ENCODE peak calls at places on chromosomes 4 and X, in seven cellular contexts. G is upper lobe of right lung; D is GM23248; H is H9; N is CD8-positive, alpha-beta T cell; I is aorta; L is kidney. F is an unnamed sample. For H3K4me1 and H3K9me3, the result is how much of the 10 kb centered on the place peaks cover.

GRCh38 chr4:173171987-173172386 is 3.4 kb downstream of the GALNT7 start:
- DNase-seq in D (no peak), H (no peak), G (no peak), I (no peak), N (no peak), L (no peak), F (no peak)

GRCh38 chr4:128660361-128660964 is 149.0 kb upstream of the JADE1 start:
- DNase-seq in H (no peak), L (no peak), N (no peak), D (peak), G (no peak), I (no peak), F (no peak)

GRCh38 chr4:132958457-132959263 is 190.4 kb upstream of the PCDH10 start:
- DNase-seq in D (no peak), G (no peak), L (peak), N (no peak), H (no peak), I (no peak), F (no peak)

GRCh38 chrX:19689170-19689814 is 174.0 kb upstream of the MAP3K15 start:
- DNase-seq in I (no peak), D (no peak), H (no peak), N (no peak), G (no peak), L (no peak), F (no peak)

GRCh38 chr4:10183462-10183861 is 66.9 kb upstream of the WDR1 start:
- DNase-seq in L (no peak), D (no peak), I (no peak), G (no peak), N (no peak), H (no peak), F (no peak)

GRCh38 chr4:91319869-91320268 is 983.9 kb upstream of the GRID2 start:
- DNase-seq in G (no peak), N (no peak), I (no peak), L (no peak), D (no peak), H (no peak), F (no peak)

GRCh38 chrX:44494357-44494756 is 48.3 kb downstream of the FUNDC1 start:
- DNase-seq in H (no peak), N (no peak), I (no peak), D (no peak), G (no peak), L (no peak), F (no peak)

GRCh38 chrX:39631275-39631674 is 466.5 kb downstream of the BCOR start:
- DNase-seq in D (no peak), L (no peak), N (no peak), H (no peak), I (no peak), G (no peak), F (no peak)

GRCh38 chrX:71181558-71181909 is 36.9 kb downstream of the NLGN3 start:
- DNase-seq in D (peak), I (no peak), L (no peak), N (peak), H (peak), G (no peak), F (peak)

GRCh38 chr4:42654606-42655005 is 2.3 kb downstream of the ATP8A1 start:
- DNase-seq in N (no peak), I (no peak), D (peak), G (no peak), L (no peak), H (no peak), F (no peak)

GRCh38 chr4:13627606-13628301 is at the start of gene BOD1L1:
- DNase-seq in I (peak), N (peak), H (peak), L (peak), D (peak), G (peak), F (peak)

GRCh38 chr4:110196871-110197420 is 1.5 kb downstream of the ELOVL6 start:
- DNase-seq in D (peak), H (peak), I (peak), G (no peak), N (peak), L (no peak), F (peak)

GRCh38 chrX:108019382-108019857 is 25.4 kb upstream of the VSIG1 start:
- DNase-seq in D (no peak), N (no peak), G (no peak), L (no peak), H (no peak), I (no peak), F (no peak)

GRCh38 chrX:77342028-77342427 is 105.2 kb upstream of the FGF16 start:
- DNase-seq in G (no peak), N (no peak), I (no peak), H (no peak), L (no peak), D (no peak), F (peak)

GRCh38 chr4:21888195-21888976 is 60.2 kb downstream of the KCNIP4 start:
- DNase-seq in N (no peak), D (peak), I (no peak), L (no peak), H (no peak), G (no peak), F (no peak)

GRCh38 chrX:34877451-34877850 is 65.1 kb upstream of the FAM47B start:
- DNase-seq in L (no peak), I (no peak), N (no peak), G (no peak), D (peak), H (no peak), F (no peak)

GRCh38 chr4:182486895-182487294 is 243.7 kb downstream of the TENM3 start:
- DNase-seq in N (no peak), L (no peak), I (no peak), D (no peak), H (no peak), G (no peak), F (no peak)

GRCh38 chr4:72295966-72296557 is 264.3 kb downstream of the NPFFR2 start:
- DNase-seq in H (no peak), L (no peak), G (no peak), D (peak), I (no peak), N (no peak), F (no peak)

DNA sequence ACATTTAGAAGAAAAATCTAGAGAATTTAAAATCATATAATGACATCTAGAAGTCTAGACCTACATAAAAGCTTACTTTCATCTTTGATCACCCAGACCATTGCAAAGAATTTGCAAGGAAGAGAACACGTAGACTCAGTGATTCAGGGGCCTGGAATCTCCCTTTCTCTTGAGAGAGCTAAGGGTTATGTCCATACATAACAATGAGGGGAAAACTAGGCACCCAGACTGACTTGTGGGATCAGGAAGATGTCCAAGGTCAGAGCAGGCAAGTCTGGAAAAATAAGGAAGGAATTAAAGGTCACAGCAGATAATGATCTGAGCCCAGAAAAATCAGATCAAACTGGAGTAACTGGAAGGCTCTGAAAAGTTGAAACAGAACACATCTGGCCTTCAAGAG is 198.4 kb upstream of the SFRP2 start:
- DNase-seq in D (peak), G (no peak), H (no peak), N (no peak), I (no peak), L (no peak), F (no peak)
- H3K4me1 ChIP-seq in D (under half), G (under half), H (under half), N (under half), I (under half), L (under half), F (under half)

DNA sequence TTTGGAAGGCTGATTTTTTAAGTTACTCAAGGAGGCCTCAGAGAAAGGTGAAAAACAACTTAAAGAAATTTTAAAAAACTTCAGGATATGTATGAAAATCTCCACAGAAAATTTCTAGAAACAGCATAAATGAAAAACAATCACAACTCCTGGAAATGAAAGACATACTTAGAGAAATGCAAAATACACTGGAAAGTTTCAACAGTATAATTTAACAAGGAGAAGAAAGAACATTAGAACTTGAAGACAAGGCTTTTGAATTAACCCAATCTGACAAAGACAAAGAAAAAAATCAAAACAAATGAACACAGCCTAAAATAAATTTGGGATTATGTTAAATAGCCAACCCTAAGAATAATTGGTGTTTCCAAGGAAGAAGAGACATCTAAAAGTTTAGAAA is 300.5 kb downstream of the ANTXR2 start:
- DNase-seq in H (no peak), L (no peak), D (no peak), N (no peak), G (no peak), I (no peak), F (no peak)
- H3K9me3 ChIP-seq in H (under half), L (under half), D (under half), N (under half), G (under half), I (under half), F (under half)

DNA sequence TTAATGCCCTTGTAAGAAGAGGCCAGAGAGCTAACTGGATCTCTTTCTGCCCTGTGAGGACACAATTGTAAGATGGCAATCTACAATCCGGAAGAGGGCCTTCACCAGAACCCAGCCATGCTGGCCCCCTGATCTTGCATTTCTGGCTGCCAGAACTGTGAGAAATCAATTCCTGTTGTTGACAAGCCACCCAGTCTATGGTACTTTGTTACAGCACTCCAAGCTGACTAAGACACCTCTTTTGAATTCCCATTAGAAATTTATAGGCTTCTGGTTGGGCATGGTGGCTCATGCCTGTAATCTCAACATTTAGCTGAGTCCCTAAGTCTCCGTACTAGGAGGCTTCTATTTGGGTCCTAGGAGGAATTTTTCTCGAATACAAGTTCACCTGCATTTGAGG is 48.8 kb upstream of the RELL1 start:
- DNase-seq in D (no peak), N (no peak), L (no peak), H (no peak), G (no peak), I (no peak), F (no peak)
- H3K4me1 ChIP-seq in D (under half), N (under half), L (under half), H (under half), G (under half), I (under half), F (under half)

GRCh38 chr4:243407-243806 is 61.9 kb downstream of the ZNF732 start:
- DNase-seq in G (no peak), D (no peak), N (no peak), I (no peak), L (no peak), H (no peak), F (no peak)
- H3K9me3 ChIP-seq in G (under half), D (under half), N (under half), I (under half), L (under half), H (under half), F (under half)

F was measured in heart right ventricle.